ENCODE peak calls at places on chromosomes 16 and 17, in ten cellular contexts. One of them, this sample, is unnamed.

GRCh38 chr17:49015179-49015923 is 18.2 kb downstream of the IGF2BP1 start:
- DNase-seq in stimulated activated CD8-positive, alpha-beta memory T cell treated with anti-CD3 and anti-CD28 coated beads, Interleukin-15, amount 100 ng/mL, for 1 hour: no peak
- DNase-seq in NCI-H1048: no peak
- DNase-seq in EH: no peak
- DNase-seq in NCI-H2029: no peak
- DNase-seq in neuronal stem cell: no peak
- DNase-seq in NCI-H446: no peak
- DNase-seq in cardiac septum: no peak
- DNase-seq in activated CD4-positive, alpha-beta T cell treated with anti-CD3 and anti-CD28 coated beads, Interleukin-2, amount 50 U/mL, for 24 hours: no peak
- DNase-seq in GM23248: no peak
- DNase-seq in this sample: no peak

GRCh38 chr16:84618428-84619102 is 687 bp upstream of the COTL1 start:
- DNase-seq in stimulated activated CD8-positive, alpha-beta memory T cell treated with anti-CD3 and anti-CD28 coated beads, Interleukin-15, amount 100 ng/mL, for 1 hour: no peak
- DNase-seq in NCI-H1048: no peak
- DNase-seq in EH: peak; percentile 99
- DNase-seq in NCI-H2029: no peak
- DNase-seq in neuronal stem cell: peak; percentile 52
- DNase-seq in NCI-H446: no peak
- DNase-seq in cardiac septum: no peak
- DNase-seq in activated CD4-positive, alpha-beta T cell treated with anti-CD3 and anti-CD28 coated beads, Interleukin-2, amount 50 U/mL, for 24 hours: no peak
- DNase-seq in GM23248: peak; percentile 97
- DNase-seq in this sample: no peak

GRCh38 chr16:12268602-12269001 is 292.1 kb downstream of the SNX29 start:
- DNase-seq in stimulated activated CD8-positive, alpha-beta memory T cell treated with anti-CD3 and anti-CD28 coated beads, Interleukin-15, amount 100 ng/mL, for 1 hour: no peak
- DNase-seq in NCI-H1048: no peak
- DNase-seq in EH: peak; percentile 24
- DNase-seq in NCI-H2029: no peak
- DNase-seq in neuronal stem cell: no peak
- DNase-seq in NCI-H446: no peak
- DNase-seq in cardiac septum: no peak
- DNase-seq in activated CD4-positive, alpha-beta T cell treated with anti-CD3 and anti-CD28 coated beads, Interleukin-2, amount 50 U/mL, for 24 hours: no peak
- DNase-seq in GM23248: peak; percentile 17
- DNase-seq in this sample: no peak

GRCh38 chr17:17506893-17507464 is 10.8 kb upstream of the RASD1 start:
- DNase-seq in stimulated activated CD8-positive, alpha-beta memory T cell treated with anti-CD3 and anti-CD28 coated beads, Interleukin-15, amount 100 ng/mL, for 1 hour: no peak
- DNase-seq in NCI-H1048: no peak
- DNase-seq in EH: no peak
- DNase-seq in NCI-H2029: no peak
- DNase-seq in neuronal stem cell: no peak
- DNase-seq in NCI-H446: no peak
- DNase-seq in cardiac septum: peak; percentile 86
- DNase-seq in activated CD4-positive, alpha-beta T cell treated with anti-CD3 and anti-CD28 coated beads, Interleukin-2, amount 50 U/mL, for 24 hours: no peak
- DNase-seq in GM23248: no peak
- DNase-seq in this sample: no peak

GRCh38 chr16:89358030-89359005 is 132.0 kb downstream of the ANKRD11 start:
- DNase-seq in stimulated activated CD8-positive, alpha-beta memory T cell treated with anti-CD3 and anti-CD28 coated beads, Interleukin-15, amount 100 ng/mL, for 1 hour: no peak
- DNase-seq in NCI-H1048: no peak
- DNase-seq in EH: no peak
- DNase-seq in NCI-H2029: no peak
- DNase-seq in neuronal stem cell: no peak
- DNase-seq in NCI-H446: no peak
- DNase-seq in cardiac septum: no peak
- DNase-seq in activated CD4-positive, alpha-beta T cell treated with anti-CD3 and anti-CD28 coated beads, Interleukin-2, amount 50 U/mL, for 24 hours: no peak
- DNase-seq in GM23248: no peak
- DNase-seq in this sample: no peak

GRCh38 chr17:1275205-1275961 is 4.1 kb upstream of the TRARG1 start:
- DNase-seq in stimulated activated CD8-positive, alpha-beta memory T cell treated with anti-CD3 and anti-CD28 coated beads, Interleukin-15, amount 100 ng/mL, for 1 hour: no peak
- DNase-seq in NCI-H1048: no peak
- DNase-seq in EH: no peak
- DNase-seq in NCI-H2029: no peak
- DNase-seq in neuronal stem cell: no peak
- DNase-seq in NCI-H446: no peak
- DNase-seq in cardiac septum: no peak
- DNase-seq in activated CD4-positive, alpha-beta T cell treated with anti-CD3 and anti-CD28 coated beads, Interleukin-2, amount 50 U/mL, for 24 hours: no peak
- DNase-seq in GM23248: no peak
- DNase-seq in this sample: no peak

GRCh38 chr17:17667947-17668346 is 13.3 kb upstream of the RAI1 start:
- DNase-seq in stimulated activated CD8-positive, alpha-beta memory T cell treated with anti-CD3 and anti-CD28 coated beads, Interleukin-15, amount 100 ng/mL, for 1 hour: no peak
- DNase-seq in NCI-H1048: no peak
- DNase-seq in EH: no peak
- DNase-seq in NCI-H2029: no peak
- DNase-seq in neuronal stem cell: no peak
- DNase-seq in NCI-H446: no peak
- DNase-seq in cardiac septum: no peak
- DNase-seq in activated CD4-positive, alpha-beta T cell treated with anti-CD3 and anti-CD28 coated beads, Interleukin-2, amount 50 U/mL, for 24 hours: no peak
- DNase-seq in GM23248: no peak
- DNase-seq in this sample: no peak

GRCh38 chr17:7818026-7818425 is 16.0 kb upstream of the KDM6B start:
- DNase-seq in stimulated activated CD8-positive, alpha-beta memory T cell treated with anti-CD3 and anti-CD28 coated beads, Interleukin-15, amount 100 ng/mL, for 1 hour: no peak
- DNase-seq in NCI-H1048: no peak
- DNase-seq in EH: no peak
- DNase-seq in NCI-H2029: no peak
- DNase-seq in neuronal stem cell: no peak
- DNase-seq in NCI-H446: no peak
- DNase-seq in cardiac septum: no peak
- DNase-seq in activated CD4-positive, alpha-beta T cell treated with anti-CD3 and anti-CD28 coated beads, Interleukin-2, amount 50 U/mL, for 24 hours: no peak
- DNase-seq in GM23248: no peak
- DNase-seq in this sample: no peak

GRCh38 chr16:70331588-70332358 is 14.9 kb upstream of the DDX19A start:
- DNase-seq in stimulated activated CD8-positive, alpha-beta memory T cell treated with anti-CD3 and anti-CD28 coated beads, Interleukin-15, amount 100 ng/mL, for 1 hour: no peak
- DNase-seq in NCI-H1048: no peak
- DNase-seq in EH: peak; percentile 22
- DNase-seq in NCI-H2029: no peak
- DNase-seq in neuronal stem cell: no peak
- DNase-seq in NCI-H446: no peak
- DNase-seq in cardiac septum: no peak
- DNase-seq in activated CD4-positive, alpha-beta T cell treated with anti-CD3 and anti-CD28 coated beads, Interleukin-2, amount 50 U/mL, for 24 hours: no peak
- DNase-seq in GM23248: peak; percentile 38
- DNase-seq in this sample: no peak

GRCh38 chr17:47808036-47808829 is 13.4 kb downstream of the OSBPL7 start:
- DNase-seq in stimulated activated CD8-positive, alpha-beta memory T cell treated with anti-CD3 and anti-CD28 coated beads, Interleukin-15, amount 100 ng/mL, for 1 hour: no peak
- DNase-seq in NCI-H1048: no peak
- DNase-seq in EH: no peak
- DNase-seq in NCI-H2029: no peak
- DNase-seq in neuronal stem cell: no peak
- DNase-seq in NCI-H446: no peak
- DNase-seq in cardiac septum: no peak
- DNase-seq in activated CD4-positive, alpha-beta T cell treated with anti-CD3 and anti-CD28 coated beads, Interleukin-2, amount 50 U/mL, for 24 hours: no peak
- DNase-seq in GM23248: no peak
- DNase-seq in this sample: no peak

GRCh38 chr17:79413591-79413990 is 197.3 kb downstream of the RBFOX3 start:
- DNase-seq in stimulated activated CD8-positive, alpha-beta memory T cell treated with anti-CD3 and anti-CD28 coated beads, Interleukin-15, amount 100 ng/mL, for 1 hour: no peak
- DNase-seq in NCI-H1048: no peak
- DNase-seq in EH: no peak
- DNase-seq in NCI-H2029: peak; percentile 78
- DNase-seq in neuronal stem cell: no peak
- DNase-seq in NCI-H446: peak; percentile 67
- DNase-seq in cardiac septum: no peak
- DNase-seq in activated CD4-positive, alpha-beta T cell treated with anti-CD3 and anti-CD28 coated beads, Interleukin-2, amount 50 U/mL, for 24 hours: no peak
- DNase-seq in GM23248: no peak
- DNase-seq in this sample: no peak

GRCh38 chr16:53989597-53989996 is 285.6 kb downstream of the FTO start:
- DNase-seq in stimulated activated CD8-positive, alpha-beta memory T cell treated with anti-CD3 and anti-CD28 coated beads, Interleukin-15, amount 100 ng/mL, for 1 hour: no peak
- DNase-seq in NCI-H1048: no peak
- DNase-seq in EH: no peak
- DNase-seq in NCI-H2029: no peak
- DNase-seq in neuronal stem cell: no peak
- DNase-seq in NCI-H446: no peak
- DNase-seq in cardiac septum: no peak
- DNase-seq in activated CD4-positive, alpha-beta T cell treated with anti-CD3 and anti-CD28 coated beads, Interleukin-2, amount 50 U/mL, for 24 hours: no peak
- DNase-seq in GM23248: no peak
- DNase-seq in this sample: no peak

GRCh38 chr17:77470800-77471733 is 330.3 kb downstream of the SEC14L1 start:
- DNase-seq in stimulated activated CD8-positive, alpha-beta memory T cell treated with anti-CD3 and anti-CD28 coated beads, Interleukin-15, amount 100 ng/mL, for 1 hour: no peak
- DNase-seq in NCI-H1048: no peak
- DNase-seq in EH: peak; percentile 74
- DNase-seq in NCI-H2029: no peak
- DNase-seq in neuronal stem cell: no peak
- DNase-seq in NCI-H446: no peak
- DNase-seq in cardiac septum: no peak
- DNase-seq in activated CD4-positive, alpha-beta T cell treated with anti-CD3 and anti-CD28 coated beads, Interleukin-2, amount 50 U/mL, for 24 hours: no peak
- DNase-seq in GM23248: peak; percentile 37
- DNase-seq in this sample: no peak

GRCh38 chr17:64240741-64241347 is 22.2 kb downstream of the TEX2 start:
- DNase-seq in stimulated activated CD8-positive, alpha-beta memory T cell treated with anti-CD3 and anti-CD28 coated beads, Interleukin-15, amount 100 ng/mL, for 1 hour: no peak
- DNase-seq in NCI-H1048: no peak
- DNase-seq in EH: peak; percentile 98
- DNase-seq in NCI-H2029: no peak
- DNase-seq in neuronal stem cell: no peak
- DNase-seq in NCI-H446: no peak
- DNase-seq in cardiac septum: peak; percentile 83
- DNase-seq in activated CD4-positive, alpha-beta T cell treated with anti-CD3 and anti-CD28 coated beads, Interleukin-2, amount 50 U/mL, for 24 hours: no peak
- DNase-seq in GM23248: peak; percentile 93
- DNase-seq in this sample: no peak

GRCh38 chr17:77451271-77451893 is 310.6 kb downstream of the SEC14L1 start:
- DNase-seq in stimulated activated CD8-positive, alpha-beta memory T cell treated with anti-CD3 and anti-CD28 coated beads, Interleukin-15, amount 100 ng/mL, for 1 hour: no peak
- DNase-seq in NCI-H1048: peak; percentile 71
- DNase-seq in EH: peak; percentile 59
- DNase-seq in NCI-H2029: no peak
- DNase-seq in neuronal stem cell: peak; percentile 92
- DNase-seq in NCI-H446: no peak
- DNase-seq in cardiac septum: peak; percentile 88
- DNase-seq in activated CD4-positive, alpha-beta T cell treated with anti-CD3 and anti-CD28 coated beads, Interleukin-2, amount 50 U/mL, for 24 hours: no peak
- DNase-seq in GM23248: peak; percentile 78
- DNase-seq in this sample: no peak

GRCh38 chr17:62678214-62678919 is 50.9 kb downstream of the MRC2 start:
- DNase-seq in stimulated activated CD8-positive, alpha-beta memory T cell treated with anti-CD3 and anti-CD28 coated beads, Interleukin-15, amount 100 ng/mL, for 1 hour: no peak
- DNase-seq in NCI-H1048: no peak
- DNase-seq in EH: no peak
- DNase-seq in NCI-H2029: no peak
- DNase-seq in neuronal stem cell: no peak
- DNase-seq in NCI-H446: no peak
- DNase-seq in cardiac septum: no peak
- DNase-seq in activated CD4-positive, alpha-beta T cell treated with anti-CD3 and anti-CD28 coated beads, Interleukin-2, amount 50 U/mL, for 24 hours: no peak
- DNase-seq in GM23248: no peak
- DNase-seq in this sample: no peak

GRCh38 chr17:76272541-76273434 is 7.6 kb downstream of the UBALD2 start:
- DNase-seq in stimulated activated CD8-positive, alpha-beta memory T cell treated with anti-CD3 and anti-CD28 coated beads, Interleukin-15, amount 100 ng/mL, for 1 hour: no peak
- DNase-seq in NCI-H1048: no peak
- DNase-seq in EH: no peak
- DNase-seq in NCI-H2029: no peak
- DNase-seq in neuronal stem cell: no peak
- DNase-seq in NCI-H446: no peak
- DNase-seq in cardiac septum: no peak
- DNase-seq in activated CD4-positive, alpha-beta T cell treated with anti-CD3 and anti-CD28 coated beads, Interleukin-2, amount 50 U/mL, for 24 hours: peak; percentile 62
- DNase-seq in GM23248: no peak
- DNase-seq in this sample: no peak

GRCh38 chr17:4657678-4658077 is 16.2 kb upstream of the ALOX15 start:
- DNase-seq in stimulated activated CD8-positive, alpha-beta memory T cell treated with anti-CD3 and anti-CD28 coated beads, Interleukin-15, amount 100 ng/mL, for 1 hour: no peak
- DNase-seq in NCI-H1048: no peak
- DNase-seq in EH: no peak
- DNase-seq in NCI-H2029: no peak
- DNase-seq in neuronal stem cell: no peak
- DNase-seq in NCI-H446: no peak
- DNase-seq in cardiac septum: no peak
- DNase-seq in activated CD4-positive, alpha-beta T cell treated with anti-CD3 and anti-CD28 coated beads, Interleukin-2, amount 50 U/mL, for 24 hours: no peak
- DNase-seq in GM23248: no peak
- DNase-seq in this sample: no peak

GRCh38 chr17:61334673-61335072 is 65.0 kb upstream of the TBX2 start:
- DNase-seq in stimulated activated CD8-positive, alpha-beta memory T cell treated with anti-CD3 and anti-CD28 coated beads, Interleukin-15, amount 100 ng/mL, for 1 hour: no peak
- DNase-seq in NCI-H1048: no peak
- DNase-seq in EH: no peak
- DNase-seq in NCI-H2029: no peak
- DNase-seq in neuronal stem cell: no peak
- DNase-seq in NCI-H446: no peak
- DNase-seq in cardiac septum: no peak
- DNase-seq in activated CD4-positive, alpha-beta T cell treated with anti-CD3 and anti-CD28 coated beads, Interleukin-2, amount 50 U/mL, for 24 hours: no peak
- DNase-seq in GM23248: no peak
- DNase-seq in this sample: no peak

GRCh38 chr17:32546031-32546444 is 59.2 kb downstream of the CDK5R1 start:
- DNase-seq in stimulated activated CD8-positive, alpha-beta memory T cell treated with anti-CD3 and anti-CD28 coated beads, Interleukin-15, amount 100 ng/mL, for 1 hour: no peak
- DNase-seq in NCI-H1048: no peak
- DNase-seq in EH: peak; percentile 43
- DNase-seq in NCI-H2029: no peak
- DNase-seq in neuronal stem cell: peak; percentile 60
- DNase-seq in NCI-H446: peak; percentile 1
- DNase-seq in cardiac septum: no peak
- DNase-seq in activated CD4-positive, alpha-beta T cell treated with anti-CD3 and anti-CD28 coated beads, Interleukin-2, amount 50 U/mL, for 24 hours: no peak
- DNase-seq in GM23248: no peak
- DNase-seq in this sample: no peak

GRCh38 chr16:31113420-31114124 is 3.9 kb upstream of the KAT8 start:
- DNase-seq in stimulated activated CD8-positive, alpha-beta memory T cell treated with anti-CD3 and anti-CD28 coated beads, Interleukin-15, amount 100 ng/mL, for 1 hour: no peak
- DNase-seq in NCI-H1048: no peak
- DNase-seq in EH: no peak
- DNase-seq in NCI-H2029: no peak
- DNase-seq in neuronal stem cell: no peak
- DNase-seq in NCI-H446: no peak
- DNase-seq in cardiac septum: no peak
- DNase-seq in activated CD4-positive, alpha-beta T cell treated with anti-CD3 and anti-CD28 coated beads, Interleukin-2, amount 50 U/mL, for 24 hours: no peak
- DNase-seq in GM23248: no peak
- DNase-seq in this sample: no peak

GRCh38 chr17:44916781-44917241 is 1.5 kb upstream of the GFAP start:
- DNase-seq in stimulated activated CD8-positive, alpha-beta memory T cell treated with anti-CD3 and anti-CD28 coated beads, Interleukin-15, amount 100 ng/mL, for 1 hour: no peak
- DNase-seq in NCI-H1048: no peak
- DNase-seq in EH: peak; percentile 50
- DNase-seq in NCI-H2029: no peak
- DNase-seq in neuronal stem cell: no peak
- DNase-seq in NCI-H446: peak; percentile 85
- DNase-seq in cardiac septum: no peak
- DNase-seq in activated CD4-positive, alpha-beta T cell treated with anti-CD3 and anti-CD28 coated beads, Interleukin-2, amount 50 U/mL, for 24 hours: no peak
- DNase-seq in GM23248: peak; percentile 71
- DNase-seq in this sample: no peak

GRCh38 chr17:45372325-45372869 is 55.6 kb upstream of the MAP3K14 start:
- DNase-seq in stimulated activated CD8-positive, alpha-beta memory T cell treated with anti-CD3 and anti-CD28 coated beads, Interleukin-15, amount 100 ng/mL, for 1 hour: no peak
- DNase-seq in NCI-H1048: no peak
- DNase-seq in EH: peak; percentile 28
- DNase-seq in NCI-H2029: no peak
- DNase-seq in neuronal stem cell: no peak
- DNase-seq in NCI-H446: no peak
- DNase-seq in cardiac septum: no peak
- DNase-seq in activated CD4-positive, alpha-beta T cell treated with anti-CD3 and anti-CD28 coated beads, Interleukin-2, amount 50 U/mL, for 24 hours: no peak
- DNase-seq in GM23248: peak; percentile 54
- DNase-seq in this sample: no peak

GRCh38 chr17:69945698-69946185 is 129.3 kb upstream of the KCNJ16 start:
- DNase-seq in stimulated activated CD8-positive, alpha-beta memory T cell treated with anti-CD3 and anti-CD28 coated beads, Interleukin-15, amount 100 ng/mL, for 1 hour: no peak
- DNase-seq in NCI-H1048: no peak
- DNase-seq in EH: peak; percentile 33
- DNase-seq in NCI-H2029: no peak
- DNase-seq in neuronal stem cell: no peak
- DNase-seq in NCI-H446: no peak
- DNase-seq in cardiac septum: no peak
- DNase-seq in activated CD4-positive, alpha-beta T cell treated with anti-CD3 and anti-CD28 coated beads, Interleukin-2, amount 50 U/mL, for 24 hours: no peak
- DNase-seq in GM23248: peak; percentile 14
- DNase-seq in this sample: no peak

GRCh38 chr17:38444151-38444550 is 15.9 kb downstream of the ARHGAP23 start:
- DNase-seq in stimulated activated CD8-positive, alpha-beta memory T cell treated with anti-CD3 and anti-CD28 coated beads, Interleukin-15, amount 100 ng/mL, for 1 hour: peak; percentile 10
- DNase-seq in NCI-H1048: peak; percentile 34
- DNase-seq in EH: peak; percentile 78
- DNase-seq in NCI-H2029: peak; percentile 64
- DNase-seq in neuronal stem cell: no peak
- DNase-seq in NCI-H446: peak; percentile 29
- DNase-seq in cardiac septum: no peak
- DNase-seq in activated CD4-positive, alpha-beta T cell treated with anti-CD3 and anti-CD28 coated beads, Interleukin-2, amount 50 U/mL, for 24 hours: peak; percentile 37
- DNase-seq in GM23248: peak; percentile 89
- DNase-seq in this sample: no peak

This sample was measured in central memory CD8-positive, alpha-beta T cell.